ENCODE peak calls at places on chromosomes 2 and 18, in six cellular contexts. G is SK-N-SH, Z is K562, D is HCT116, P is HepG2, H is GM12878. L is an unnamed sample.

GRCh38 chr2:26245231-26245732 is 543 bp downstream of the HADHB start:
- DNase-seq in P (peak; percentile 44), H (peak; percentile 15), Z (peak; percentile 61), G (peak; percentile 62), D (no peak), L (no peak)

GRCh38 chr18:46256078-46256477 is 151.9 kb downstream of the HAUS1 start:
- DNase-seq in P (no peak), D (no peak), H (no peak), G (no peak), Z (no peak), L (no peak)

GRCh38 chr2:200741468-200742202 is 70.1 kb upstream of the BZW1 start:
- DNase-seq in H (no peak), D (no peak), Z (no peak), P (peak; percentile 87), G (no peak), L (peak; percentile 81)

GRCh38 chr2:231691251-231691772 is 17.0 kb upstream of the PTMA start:
- DNase-seq in P (no peak), G (no peak), Z (no peak), D (no peak), H (no peak), L (no peak)

GRCh38 chr2:105179469-105180372 is 61.8 kb upstream of the GPR45 start:
- DNase-seq in D (peak; percentile 89), P (peak; percentile 51), H (no peak), Z (peak; percentile 78), G (peak; percentile 28), L (peak; percentile 46)

GRCh38 chr2:39266139-39266805 is 22.5 kb upstream of the CDKL4 start:
- DNase-seq in H (peak; percentile 53), P (no peak), Z (no peak), G (no peak), D (no peak), L (no peak)

GRCh38 chr2:20352230-20353216 is 1.9 kb upstream of the PUM2 start:
- DNase-seq in D (no peak), P (no peak), H (no peak), Z (peak; percentile 19), G (peak; percentile 58), L (no peak)

GRCh38 chr2:120989556-120989848 is 253.8 kb downstream of the GLI2 start:
- DNase-seq in G (no peak), D (no peak), P (no peak), H (no peak), Z (no peak), L (no peak)

GRCh38 chr2:100250645-100251044 is 71.7 kb downstream of the LONRF2 start:
- DNase-seq in Z (no peak), P (no peak), D (no peak), G (no peak), H (no peak), L (no peak)

GRCh38 chr2:222707689-222708273 is 36.3 kb downstream of the MOGAT1 start:
- DNase-seq in Z (no peak), P (peak; percentile 83), H (no peak), G (no peak), D (no peak), L (no peak)
- TF ChIP-seq JUND in Z (no peak), P (no peak), H (no peak), G (peak; percentile 5), D (no peak), L (no peak)

DNA sequence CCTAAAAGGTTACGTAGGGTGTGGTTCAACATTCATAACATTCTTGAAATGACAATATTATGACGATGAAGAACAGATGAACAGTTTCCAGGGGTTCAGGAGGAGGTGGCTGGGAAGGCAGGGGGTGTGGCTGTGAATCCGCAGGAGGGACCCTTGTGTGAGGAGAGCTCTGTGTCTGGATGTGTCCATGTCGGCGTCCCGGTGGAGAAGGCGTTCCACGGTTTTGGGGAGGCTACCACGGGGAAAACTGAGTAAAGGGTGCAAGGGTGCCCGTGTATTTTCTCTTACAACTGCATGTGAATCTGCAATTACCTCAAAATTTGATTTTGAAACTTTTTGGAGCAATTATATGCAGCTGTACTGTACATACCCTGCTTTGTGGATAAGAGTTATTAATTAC is 47.4 kb downstream of the KCNG2 start:
- DNase-seq in D (no peak), H (no peak), G (no peak), P (no peak), Z (no peak), L (no peak)
- TF ChIP-seq JUND in D (no peak), H (no peak), G (no peak), P (no peak), Z (no peak), L (no peak)

GRCh38 chr18:62487161-62487560 is 35.7 kb upstream of the ZCCHC2 start:
- DNase-seq in H (no peak), Z (no peak), D (no peak), P (no peak), G (no peak), L (no peak)

GRCh38 chr18:62480927-62481326 is 41.9 kb upstream of the ZCCHC2 start:
- DNase-seq in Z (no peak), G (no peak), D (no peak), H (no peak), P (no peak), L (no peak)

GRCh38 chr18:62486290-62486964 is 36.4 kb upstream of the ZCCHC2 start:
- DNase-seq in H (no peak), Z (peak; percentile 60), G (no peak), P (peak; percentile 69), D (peak; percentile 94), L (peak; percentile 48)

GRCh38 chr18:62484941-62485340 is 37.9 kb upstream of the ZCCHC2 start:
- DNase-seq in P (no peak), Z (no peak), H (no peak), G (no peak), D (no peak), L (no peak)

GRCh38 chr18:62485684-62486083 is 37.1 kb upstream of the ZCCHC2 start:
- DNase-seq in Z (peak; percentile 81), D (peak; percentile 86), H (no peak), G (no peak), P (peak; percentile 40), L (no peak)
- TF ChIP-seq JUND in Z (peak; percentile 55), D (peak; percentile 93), H (no peak), G (peak; percentile 78), P (no peak), L (no peak)

GRCh38 chr2:219399716-219400478 is 12.2 kb upstream of the DNPEP start:
- DNase-seq in Z (no peak), D (no peak), H (no peak), P (no peak), G (no peak), L (peak; percentile 81)
- TF ChIP-seq JUND in Z (no peak), D (no peak), H (no peak), P (no peak), G (no peak), L (no peak)

GRCh38 chr2:106770986-106771385 is 115.0 kb downstream of the ST6GAL2 start:
- DNase-seq in P (no peak), Z (no peak), H (no peak), D (no peak), G (no peak), L (no peak)
- TF ChIP-seq JUND in P (no peak), Z (no peak), H (no peak), D (no peak), G (no peak), L (no peak)

GRCh38 chr2:70903641-70904340 is 31.9 kb upstream of the ATP6V1B1 start:
- DNase-seq in P (no peak), H (no peak), D (no peak), Z (no peak), G (no peak), L (no peak)
- TF ChIP-seq JUND in P (no peak), H (no peak), D (no peak), Z (no peak), G (no peak), L (no peak)

DNA sequence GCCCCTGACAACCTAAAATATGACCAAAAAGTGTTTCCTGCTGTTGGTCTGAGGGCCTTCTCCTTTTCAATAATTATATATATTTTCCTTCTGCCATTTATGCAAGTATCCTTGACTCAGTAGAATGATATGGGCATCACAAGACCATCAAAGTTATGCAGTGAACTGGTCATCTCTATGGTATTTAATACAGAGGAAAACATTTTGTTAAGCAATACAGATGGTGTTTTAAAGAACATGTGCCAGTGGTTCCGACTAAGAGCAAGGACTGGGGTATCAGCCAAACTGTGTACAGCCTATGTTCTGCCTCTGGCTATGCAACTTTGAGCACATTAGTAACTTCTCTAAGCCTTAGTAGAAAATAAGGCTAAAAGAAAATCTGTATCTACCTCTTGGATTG is 179.0 kb downstream of the TRABD2A start:
- DNase-seq in G (no peak), D (no peak), H (no peak), Z (no peak), P (no peak), L (no peak)
- TF ChIP-seq JUND in G (no peak), D (no peak), H (no peak), Z (no peak), P (no peak), L (no peak)

GRCh38 chr2:53200072-53200471 is 567.5 kb upstream of the CHAC2 start:
- DNase-seq in D (no peak), P (no peak), H (no peak), G (no peak), Z (no peak), L (no peak)

GRCh38 chr2:53202063-53202462 is 565.5 kb upstream of the CHAC2 start:
- DNase-seq in D (peak; percentile 54), G (no peak), P (peak; percentile 25), Z (no peak), H (no peak), L (peak; percentile 73)
- TF ChIP-seq JUND in D (no peak), G (no peak), P (no peak), Z (no peak), H (no peak), L (no peak)

DNA sequence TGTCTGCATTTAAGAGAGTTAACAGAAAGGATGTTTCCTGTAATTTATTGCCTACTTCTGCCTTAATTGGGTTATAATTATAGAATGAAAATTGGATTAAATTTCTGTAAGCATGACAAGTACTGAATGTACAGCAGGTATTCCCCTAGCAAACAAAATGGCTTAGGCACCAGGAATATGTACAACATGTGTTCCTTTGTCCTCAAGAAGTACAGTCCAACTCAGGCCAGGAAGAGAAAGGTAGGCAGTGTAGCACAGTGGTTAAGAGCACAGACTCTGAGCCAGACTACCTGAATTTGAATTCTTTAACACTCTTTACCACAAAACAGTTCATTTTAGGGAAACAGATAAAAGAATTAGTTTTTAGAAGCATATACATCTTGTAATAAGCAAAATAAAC is 43.1 kb downstream of the COX7A2L start:
- DNase-seq in G (no peak), D (no peak), Z (no peak), H (no peak), P (no peak), L (no peak)
- TF ChIP-seq JUND in G (no peak), D (no peak), Z (no peak), H (no peak), P (no peak), L (no peak)